ENCODE peak calls at places on chromosomes 6 and 20, in four cellular contexts. Q, T, D and B are unnamed samples. For H3K4me1 and H3K9me3, the result is how much of the 10 kb centered on the place peaks cover.

GRCh38 chr6:31525553-31525931 is 3.2 kb upstream of the MCCD1 start:
- DNase-seq in D (no peak), Q (no peak), T (no peak), B (no peak)

GRCh38 chr6:96631248-96631647 is 68.3 kb downstream of the FHL5 start:
- DNase-seq in Q (no peak), T (no peak), D (no peak), B (no peak)

GRCh38 chr20:38252292-38253288 is 7.9 kb downstream of the KIAA1755 start:
- DNase-seq in D (no peak), T (peak), Q (no peak), B (no peak)

GRCh38 chr6:12614468-12614867 is 102.1 kb upstream of the PHACTR1 start:
- DNase-seq in T (no peak), Q (no peak), D (no peak), B (no peak)

GRCh38 chr6:47419621-47420020 is 58.0 kb upstream of the CD2AP start:
- DNase-seq in Q (no peak), T (no peak), D (no peak), B (no peak)

GRCh38 chr6:4299476-4299875 is 164.1 kb upstream of the ECI2 start:
- DNase-seq in D (no peak), Q (no peak), T (no peak), B (no peak)

GRCh38 chr20:57250607-57251343 is 15.7 kb downstream of the BMP7 start:
- DNase-seq in Q (no peak), D (no peak), T (no peak), B (no peak)

GRCh38 chr20:61813791-61814190 is 251.9 kb downstream of the TAF4 start:
- DNase-seq in T (no peak), D (no peak), Q (no peak), B (no peak)

GRCh38 chr6:15870354-15871043 is 207.7 kb upstream of the DTNBP1 start:
- DNase-seq in Q (no peak), T (no peak), D (no peak), B (no peak)

GRCh38 chr20:51444472-51444871 is 98.0 kb downstream of the NFATC2 start:
- DNase-seq in T (no peak), Q (no peak), D (no peak), B (no peak)

GRCh38 chr20:51446656-51447055 is 95.9 kb downstream of the NFATC2 start:
- DNase-seq in T (no peak), Q (no peak), D (no peak), B (no peak)

GRCh38 chr20:51446230-51446629 is 96.3 kb downstream of the NFATC2 start:
- DNase-seq in T (no peak), Q (no peak), D (no peak), B (no peak)

GRCh38 chr20:51445591-51445990 is 96.9 kb downstream of the NFATC2 start:
- DNase-seq in T (no peak), Q (no peak), D (no peak), B (no peak)

GRCh38 chr20:51444922-51445438 is 97.5 kb downstream of the NFATC2 start:
- DNase-seq in T (no peak), Q (no peak), D (no peak), B (no peak)
- H3K4me1 ChIP-seq in T (under half), Q (under half), D (under half), B (under half)

GRCh38 chr6:144186817-144187625 is 36.7 kb downstream of the STX11 start:
- DNase-seq in D (no peak), T (no peak), Q (no peak), B (no peak)

GRCh38 chr6:144185133-144185836 is 35.0 kb downstream of the STX11 start:
- DNase-seq in D (no peak), Q (no peak), T (no peak), B (no peak)

GRCh38 chr6:144194293-144194828 is 44.0 kb downstream of the STX11 start:
- DNase-seq in D (no peak), Q (no peak), T (no peak), B (no peak)

GRCh38 chr6:144190593-144190992 is 40.3 kb downstream of the STX11 start:
- DNase-seq in D (no peak), Q (no peak), T (no peak), B (no peak)

DNA sequence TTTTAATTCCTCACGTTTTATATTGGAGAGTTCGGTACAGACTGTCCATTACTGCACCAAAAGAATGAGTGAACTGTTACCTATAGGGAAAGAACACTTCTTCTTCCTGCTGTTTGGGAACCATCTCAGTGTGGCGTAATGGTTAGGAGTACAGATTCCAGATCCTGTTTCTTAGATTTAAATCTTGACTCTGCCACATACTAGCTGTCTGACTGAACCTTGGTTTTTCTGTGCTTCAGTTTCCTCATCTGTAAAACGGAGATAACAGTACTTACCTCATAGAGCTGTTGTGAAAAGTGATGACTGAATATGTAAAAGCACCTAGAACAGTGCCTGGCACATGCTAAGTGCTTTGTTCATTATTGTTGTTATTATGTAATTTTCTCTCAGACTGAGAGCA is 39.7 kb downstream of the STX11 start:
- DNase-seq in T (no peak), Q (no peak), D (no peak), B (no peak)
- H3K27ac ChIP-seq in T (no peak), Q (no peak), D (no peak), B (no peak)

GRCh38 chr6:323730-324088 is 31.4 kb downstream of the DUSP22 start:
- DNase-seq in Q (no peak), T (no peak), D (no peak), B (no peak)
- H3K9me3 ChIP-seq in Q (under half), T (under half), D (under half), B (under half)

GRCh38 chr20:5596401-5597193 is 153.6 kb upstream of the SHLD1 start:
- DNase-seq in D (no peak), T (no peak), Q (no peak), B (no peak)
- H3K4me1 ChIP-seq in D (under half), T (under half), Q (under half), B (under half)

GRCh38 chr6:40159865-40160264 is 225.6 kb upstream of the MOCS1 start:
- DNase-seq in Q (no peak), T (no peak), D (no peak), B (no peak)
- H3K27ac ChIP-seq in Q (no peak), T (no peak), D (no peak), B (no peak)

GRCh38 chr6:159389695-159390094 is 220.5 kb downstream of the FNDC1 start:
- DNase-seq in D (no peak), Q (no peak), T (no peak), B (no peak)
- H3K9me3 ChIP-seq in D (under half), Q (under half), T (under half), B (under half)

DNA sequence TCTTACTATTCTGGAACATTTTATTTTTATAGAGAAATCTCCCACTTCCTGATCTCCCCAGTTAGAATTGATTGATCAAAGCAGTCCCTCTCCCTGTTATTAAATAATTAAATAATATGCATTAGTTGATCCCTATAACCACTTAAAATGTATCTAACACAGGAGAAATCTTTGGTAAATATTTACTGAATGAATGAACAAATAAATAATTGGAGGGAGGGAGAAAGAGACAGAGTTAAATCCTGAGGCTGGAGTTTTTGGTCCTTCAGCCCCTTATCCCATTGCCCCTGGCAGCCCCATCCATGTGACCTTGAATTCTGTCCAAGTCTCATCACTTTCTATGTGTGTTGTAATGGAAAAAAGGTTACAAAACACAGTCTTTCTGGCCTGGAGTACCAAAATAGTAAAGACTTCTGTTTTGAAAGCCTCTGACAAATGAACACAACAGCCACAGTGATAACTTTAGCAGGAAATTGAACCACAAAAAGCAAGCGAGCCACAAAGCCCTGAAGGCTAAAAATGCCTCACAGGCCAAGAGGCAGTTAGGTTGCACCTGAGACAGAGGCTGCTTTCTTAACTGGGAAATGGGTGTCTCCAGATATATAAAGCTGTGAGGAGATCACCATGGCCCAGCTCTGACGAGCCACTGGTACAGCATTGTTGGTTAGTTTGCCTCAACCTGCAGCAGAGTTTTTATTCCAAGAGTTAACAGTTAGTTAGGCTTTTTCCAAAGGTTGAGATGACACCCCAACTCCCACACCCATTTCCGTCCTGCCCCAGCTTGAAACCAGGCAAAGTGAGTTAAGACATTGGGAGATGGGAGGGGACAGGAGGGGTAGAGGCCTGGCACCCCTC is 11.3 kb downstream of the NT5E start:
- DNase-seq in D (no peak), Q (no peak), T (no peak), B (peak)
- H3K4me1 ChIP-seq in D (under half), Q (under half), T (half or more), B (under half)

GRCh38 chr6:7500737-7501282 is 40.7 kb upstream of the DSP start:
- DNase-seq in T (no peak), Q (no peak), D (no peak), B (no peak)

GRCh38 chr6:7502743-7503142 is 38.7 kb upstream of the DSP start:
- DNase-seq in D (no peak), T (no peak), Q (no peak), B (no peak)

GRCh38 chr6:7505196-7505699 is 36.2 kb upstream of the DSP start:
- DNase-seq in D (no peak), T (no peak), Q (no peak), B (no peak)

GRCh38 chr6:7507600-7507999 is 33.9 kb upstream of the DSP start:
- DNase-seq in Q (no peak), D (no peak), T (no peak), B (no peak)

DNA sequence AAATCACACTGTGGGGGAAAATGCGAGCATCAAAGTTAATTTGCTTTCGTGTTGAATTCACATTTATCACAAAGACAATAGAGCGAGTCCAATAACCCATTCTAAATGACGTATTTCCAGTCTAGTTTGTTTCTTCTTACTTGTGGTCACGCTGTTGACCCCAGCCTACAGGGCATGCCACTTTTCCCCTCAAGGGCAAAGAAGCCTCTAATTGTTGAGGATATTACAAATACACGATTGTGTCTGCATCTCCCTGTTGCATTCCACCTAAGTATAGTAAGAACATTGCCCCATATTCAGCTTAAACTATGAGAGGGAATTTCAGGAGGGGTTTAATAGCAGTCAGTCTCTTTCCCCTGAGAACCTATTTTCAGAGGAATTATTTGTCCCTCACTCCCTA is 37.4 kb upstream of the DSP start:
- DNase-seq in D (no peak), Q (no peak), T (no peak), B (no peak)
- H3K27ac ChIP-seq in D (no peak), Q (no peak), T (no peak), B (no peak)

GRCh38 chr6:168670386-168670985 is 229.5 kb downstream of the SMOC2 start:
- DNase-seq in D (no peak), Q (no peak), T (no peak), B (no peak)

GRCh38 chr6:168666751-168667427 is 225.9 kb downstream of the SMOC2 start:
- DNase-seq in D (no peak), T (peak), Q (no peak), B (no peak)

GRCh38 chr6:168666170-168666569 is 225.2 kb downstream of the SMOC2 start:
- DNase-seq in Q (no peak), T (no peak), D (no peak), B (no peak)

GRCh38 chr6:168671028-168671862 is 230.3 kb downstream of the SMOC2 start:
- DNase-seq in D (no peak), T (no peak), Q (no peak), B (no peak)

DNA sequence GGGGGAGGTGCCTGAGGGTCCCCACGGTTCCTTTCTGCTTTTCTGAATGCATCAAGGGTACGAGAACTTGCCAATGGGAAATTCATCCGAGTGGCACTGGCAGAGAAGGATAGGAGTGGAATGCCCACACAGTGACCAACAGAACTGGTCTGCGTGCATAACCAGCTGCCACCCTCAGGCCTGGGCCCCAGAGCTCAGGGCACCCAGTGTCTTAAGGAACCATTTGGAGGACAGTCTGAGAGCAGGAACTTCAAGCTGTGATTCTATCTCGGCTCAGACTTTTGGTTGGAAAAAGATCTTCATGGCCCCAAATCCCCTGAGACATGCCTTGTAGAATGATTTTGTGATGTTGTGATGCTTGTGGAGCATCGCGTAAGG is 226.4 kb downstream of the SMOC2 start:
- DNase-seq in T (peak), D (no peak), Q (no peak), B (no peak)
- H3K9me3 ChIP-seq in T (under half), D (under half), Q (under half), B (under half)